ENCODE peak calls at places on chromosomes 16 and 17, in ten cellular contexts. D, L, M, Y, V, Z, W, I, A and C are unnamed samples.

GRCh38 chr17:81510798-81511549 is 1.6 kb downstream of the ACTG1 start:
- DNase-seq in D (no peak), L (no peak), M (peak; percentile 47), Y (no peak), V (peak; percentile 65), Z (peak; percentile 44), W (no peak), I (no peak), A (no peak), C (no peak)

GRCh38 chr17:77253611-77254051 is 112.9 kb downstream of the SEC14L1 start:
- DNase-seq in D (no peak), L (no peak), M (no peak), Y (no peak), V (no peak), Z (no peak), W (no peak), I (no peak), A (no peak), C (no peak)

GRCh38 chr17:54046570-54046969 is 223.8 kb downstream of the KIF2B start:
- DNase-seq in D (no peak), L (no peak), M (no peak), Y (no peak), V (no peak), Z (no peak), W (no peak), I (no peak), A (no peak), C (no peak)

GRCh38 chr17:82923366-82924113 is 83.7 kb upstream of the ZNF750 start:
- DNase-seq in D (no peak), L (no peak), M (peak; percentile 14), Y (no peak), V (no peak), Z (no peak), W (no peak), I (no peak), A (peak; percentile 39), C (no peak)

GRCh38 chr16:71453051-71453450 is 9.0 kb downstream of the ZNF23 start:
- DNase-seq in D (no peak), L (no peak), M (no peak), Y (no peak), V (no peak), Z (no peak), W (no peak), I (no peak), A (no peak), C (no peak)

GRCh38 chr16:89847056-89847929 is 19.0 kb downstream of the SPIRE2 start:
- DNase-seq in D (no peak), L (no peak), M (no peak), Y (no peak), V (no peak), Z (no peak), W (peak; percentile 79), I (no peak), A (no peak), C (no peak)

GRCh38 chr16:81539009-81539820 is 94.6 kb downstream of the CMIP start:
- DNase-seq in D (no peak), L (no peak), M (no peak), Y (no peak), V (no peak), Z (no peak), W (no peak), I (no peak), A (no peak), C (no peak)

GRCh38 chr17:14448816-14449215 is 147.9 kb downstream of the HS3ST3B1 start:
- DNase-seq in D (no peak), L (no peak), M (no peak), Y (no peak), V (peak; percentile 30), Z (no peak), W (no peak), I (no peak), A (no peak), C (no peak)

GRCh38 chr17:81044764-81045589 is 10.0 kb downstream of the BAIAP2 start:
- DNase-seq in D (no peak), L (peak; percentile 72), M (peak; percentile 92), Y (peak; percentile 62), V (peak; percentile 45), Z (peak; percentile 73), W (peak; percentile 76), I (no peak), A (peak; percentile 90), C (peak; percentile 73)

GRCh38 chr16:75066861-75067447 is 49.6 kb downstream of the LDHD start:
- DNase-seq in D (no peak), L (no peak), M (no peak), Y (no peak), V (no peak), Z (no peak), W (no peak), I (no peak), A (no peak), C (no peak)

GRCh38 chr17:42153919-42154491 is 784 bp downstream of the RAB5C start:
- DNase-seq in D (no peak), L (no peak), M (no peak), Y (peak; percentile 71), V (no peak), Z (no peak), W (no peak), I (no peak), A (no peak), C (no peak)

GRCh38 chr16:15665107-15665506 is 15.1 kb downstream of the NDE1 start:
- DNase-seq in D (no peak), L (no peak), M (no peak), Y (no peak), V (no peak), Z (no peak), W (no peak), I (no peak), A (no peak), C (no peak)

GRCh38 chr16:67034478-67034877 is 5.5 kb downstream of the CBFB start:
- DNase-seq in D (no peak), L (no peak), M (no peak), Y (no peak), V (no peak), Z (no peak), W (no peak), I (no peak), A (no peak), C (no peak)

GRCh38 chr17:16438557-16439302 is 23.4 kb downstream of the TRPV2 start:
- DNase-seq in D (peak; percentile 98), L (peak; percentile 93), M (peak; percentile 91), Y (peak; percentile 100), V (peak; percentile 100), Z (peak; percentile 95), W (peak; percentile 96), I (peak; percentile 99), A (peak; percentile 97), C (peak; percentile 99)
- TF ChIP-seq CTCF in D (no peak), L (peak; percentile 61), M (no peak), Y (no peak), V (no peak), Z (no peak), W (no peak), I (no peak), A (no peak), C (no peak)

DNA sequence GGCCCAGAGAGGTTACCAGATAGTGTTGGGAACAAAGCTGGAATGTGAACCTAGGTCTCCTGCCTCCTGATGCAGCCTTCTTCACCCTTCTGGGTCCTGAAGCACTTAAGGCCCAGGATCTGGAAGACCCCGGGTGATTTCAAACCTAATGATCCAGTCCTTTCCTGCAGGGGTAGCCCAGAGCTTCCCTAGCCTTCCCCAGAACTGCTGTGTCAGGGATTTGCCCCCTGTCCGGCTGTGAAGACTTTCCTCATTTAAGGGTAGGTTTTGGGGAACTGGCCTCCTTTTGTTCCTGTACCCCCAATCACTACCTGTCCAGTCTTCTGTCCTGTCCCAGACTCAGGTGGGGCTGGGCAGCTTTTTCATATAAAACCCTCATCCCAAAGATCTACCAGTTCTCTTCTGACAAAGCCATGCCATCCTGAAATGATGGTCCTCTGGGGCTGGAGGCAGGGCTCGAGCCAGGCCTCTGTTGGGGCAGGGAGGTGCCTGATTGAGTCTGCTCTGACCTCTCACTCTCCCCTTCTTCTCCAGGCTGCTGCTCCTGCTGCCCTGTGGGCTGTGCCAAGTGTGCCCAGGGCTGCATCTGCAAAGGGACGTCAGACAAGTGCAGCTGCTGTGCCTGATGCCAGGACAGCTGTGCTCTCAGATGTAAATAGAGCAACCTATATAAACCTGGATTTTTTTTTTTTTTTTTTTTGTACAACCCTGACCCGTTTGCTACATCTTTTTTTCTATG is 1.3 kb downstream of the MT1X start:
- DNase-seq in D (no peak), L (no peak), M (no peak), Y (no peak), V (no peak), Z (no peak), W (no peak), I (no peak), A (no peak), C (no peak)
- TF ChIP-seq POLR2A in D (no peak), L (no peak), M (peak; percentile 21), Y (no peak), V (no peak), Z (no peak), W (no peak), I (no peak), A (no peak), C (no peak)

GRCh38 chr16:57755061-57755684 is 19.6 kb downstream of the KATNB1 start:
- DNase-seq in D (no peak), L (no peak), M (peak; percentile 18), Y (no peak), V (no peak), Z (peak; percentile 20), W (no peak), I (no peak), A (no peak), C (no peak)
- TF ChIP-seq CTCF in D (no peak), L (no peak), M (no peak), Y (peak; percentile 8), V (no peak), Z (no peak), W (no peak), I (peak; percentile 25), A (no peak), C (no peak)

GRCh38 chr17:73639926-73640325 is 4.3 kb downstream of the SDK2 start:
- DNase-seq in D (no peak), L (no peak), M (no peak), Y (peak; percentile 33), V (no peak), Z (no peak), W (peak; percentile 46), I (no peak), A (no peak), C (no peak)
- TF ChIP-seq POLR2A in D (no peak), L (no peak), M (no peak), Y (no peak), V (no peak), Z (no peak), W (no peak), I (no peak), A (no peak), C (no peak)